ENCODE peak calls at places on chromosome 13, in nine cellular contexts. One of them, this sample, is unnamed.
A peak's percentile ranks its signal among the peaks of the same experiment; 100 is the strongest.

GRCh38 chr13:114069376-114070097 is 62.9 kb downstream of the RASA3 start:
- DNase-seq in fibroblast of villous mesenchyme: no peak
- DNase-seq in thoracic aorta: no peak
- DNase-seq in CD8-positive, alpha-beta memory T cell: peak; percentile 17
- DNase-seq in CD8-positive, alpha-beta T cell: no peak
- DNase-seq in neural progenitor cell: no peak
- DNase-seq in right atrium auricular region: no peak
- DNase-seq in heart right ventricle: no peak
- DNase-seq in astrocyte: no peak
- DNase-seq in this sample: no peak

GRCh38 chr13:81745391-81745790 is 1404.5 kb upstream of the SPRY2 start:
- DNase-seq in fibroblast of villous mesenchyme: no peak
- DNase-seq in astrocyte: no peak
- DNase-seq in thoracic aorta: no peak
- DNase-seq in CD8-positive, alpha-beta T cell: no peak
- DNase-seq in heart right ventricle: no peak
- DNase-seq in right atrium auricular region: no peak
- DNase-seq in CD8-positive, alpha-beta memory T cell: no peak
- DNase-seq in neural progenitor cell: no peak
- DNase-seq in this sample: no peak

GRCh38 chr13:97327071-97327470 is 104.9 kb downstream of the MBNL2 start:
- DNase-seq in heart right ventricle: no peak
- DNase-seq in CD8-positive, alpha-beta T cell: no peak
- DNase-seq in neural progenitor cell: no peak
- DNase-seq in fibroblast of villous mesenchyme: no peak
- DNase-seq in astrocyte: no peak
- DNase-seq in thoracic aorta: no peak
- DNase-seq in CD8-positive, alpha-beta memory T cell: no peak
- DNase-seq in right atrium auricular region: no peak
- DNase-seq in this sample: no peak

GRCh38 chr13:46720189-46720588 is 76.8 kb downstream of the ESD start:
- DNase-seq in astrocyte: no peak
- DNase-seq in fibroblast of villous mesenchyme: no peak
- DNase-seq in CD8-positive, alpha-beta T cell: no peak
- DNase-seq in neural progenitor cell: no peak
- DNase-seq in thoracic aorta: no peak
- DNase-seq in right atrium auricular region: no peak
- DNase-seq in CD8-positive, alpha-beta memory T cell: no peak
- DNase-seq in heart right ventricle: no peak
- DNase-seq in this sample: no peak

GRCh38 chr13:64723735-64724134 is 2506.4 kb downstream of the PCDH9 start:
- DNase-seq in astrocyte: peak; percentile 96
- DNase-seq in CD8-positive, alpha-beta memory T cell: no peak
- DNase-seq in fibroblast of villous mesenchyme: peak; percentile 25
- DNase-seq in right atrium auricular region: no peak
- DNase-seq in CD8-positive, alpha-beta T cell: no peak
- DNase-seq in thoracic aorta: no peak
- DNase-seq in heart right ventricle: no peak
- DNase-seq in neural progenitor cell: no peak
- DNase-seq in this sample: peak; percentile 87

GRCh38 chr13:42580644-42581043 is 6.7 kb downstream of the TNFSF11 start:
- DNase-seq in thoracic aorta: no peak
- DNase-seq in CD8-positive, alpha-beta memory T cell: no peak
- DNase-seq in heart right ventricle: no peak
- DNase-seq in fibroblast of villous mesenchyme: no peak
- DNase-seq in right atrium auricular region: no peak
- DNase-seq in neural progenitor cell: no peak
- DNase-seq in CD8-positive, alpha-beta T cell: no peak
- DNase-seq in astrocyte: no peak
- DNase-seq in this sample: no peak

GRCh38 chr13:42575938-42576337 is 2.0 kb downstream of the TNFSF11 start:
- DNase-seq in fibroblast of villous mesenchyme: no peak
- DNase-seq in thoracic aorta: no peak
- DNase-seq in heart right ventricle: no peak
- DNase-seq in CD8-positive, alpha-beta T cell: no peak
- DNase-seq in right atrium auricular region: no peak
- DNase-seq in CD8-positive, alpha-beta memory T cell: no peak
- DNase-seq in astrocyte: no peak
- DNase-seq in neural progenitor cell: no peak
- DNase-seq in this sample: no peak

GRCh38 chr13:45255253-45255987 is 54.6 kb upstream of the KCTD4 start:
- DNase-seq in right atrium auricular region: no peak
- DNase-seq in CD8-positive, alpha-beta T cell: no peak
- DNase-seq in fibroblast of villous mesenchyme: no peak
- DNase-seq in neural progenitor cell: no peak
- DNase-seq in astrocyte: no peak
- DNase-seq in CD8-positive, alpha-beta memory T cell: no peak
- DNase-seq in thoracic aorta: no peak
- DNase-seq in heart right ventricle: no peak
- DNase-seq in this sample: no peak

GRCh38 chr13:23679214-23679613 is 109.0 kb downstream of the TNFRSF19 start:
- DNase-seq in right atrium auricular region: no peak
- DNase-seq in heart right ventricle: no peak
- DNase-seq in CD8-positive, alpha-beta T cell: no peak
- DNase-seq in neural progenitor cell: no peak
- DNase-seq in fibroblast of villous mesenchyme: peak; percentile 65
- DNase-seq in CD8-positive, alpha-beta memory T cell: no peak
- DNase-seq in thoracic aorta: no peak
- DNase-seq in astrocyte: peak; percentile 84
- DNase-seq in this sample: peak; percentile 67

DNA sequence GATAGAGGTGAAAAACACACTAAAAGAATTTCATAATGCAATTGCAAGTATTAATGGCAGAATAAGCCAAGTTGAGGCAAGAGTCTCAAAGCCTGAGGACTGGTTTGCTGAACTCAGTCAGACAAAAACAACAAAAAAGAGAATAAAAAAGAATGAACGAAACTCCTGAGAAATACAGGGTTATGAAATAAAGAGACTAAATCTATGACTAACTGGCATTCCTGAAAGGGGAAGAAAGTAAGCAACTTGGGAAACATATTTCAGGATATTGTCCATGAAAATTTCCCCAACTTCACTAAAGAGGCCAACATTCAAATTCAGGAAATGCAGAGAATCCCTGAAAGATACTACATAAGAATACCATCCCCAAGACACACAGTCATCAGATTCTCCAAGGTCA is 47.8 kb downstream of the UBL3 start:
- DNase-seq in neural progenitor cell: no peak
- DNase-seq in fibroblast of villous mesenchyme: peak; percentile 18
- DNase-seq in thoracic aorta: no peak
- DNase-seq in CD8-positive, alpha-beta T cell: no peak
- DNase-seq in right atrium auricular region: no peak
- DNase-seq in CD8-positive, alpha-beta memory T cell: no peak
- DNase-seq in heart right ventricle: no peak
- DNase-seq in astrocyte: no peak
- DNase-seq in this sample: no peak
- H3K4me3 ChIP-seq in neural progenitor cell: no peak overlapping the region
- H3K4me3 ChIP-seq in fibroblast of villous mesenchyme: no peak overlapping the region
- H3K4me3 ChIP-seq in thoracic aorta: no peak overlapping the region
- H3K4me3 ChIP-seq in CD8-positive, alpha-beta T cell: no peak overlapping the region
- H3K4me3 ChIP-seq in right atrium auricular region: no peak overlapping the region
- H3K4me3 ChIP-seq in CD8-positive, alpha-beta memory T cell: no peak overlapping the region
- H3K4me3 ChIP-seq in heart right ventricle: no peak overlapping the region
- H3K4me3 ChIP-seq in astrocyte: no peak overlapping the region
- H3K4me3 ChIP-seq in this sample: no peak overlapping the region

DNA sequence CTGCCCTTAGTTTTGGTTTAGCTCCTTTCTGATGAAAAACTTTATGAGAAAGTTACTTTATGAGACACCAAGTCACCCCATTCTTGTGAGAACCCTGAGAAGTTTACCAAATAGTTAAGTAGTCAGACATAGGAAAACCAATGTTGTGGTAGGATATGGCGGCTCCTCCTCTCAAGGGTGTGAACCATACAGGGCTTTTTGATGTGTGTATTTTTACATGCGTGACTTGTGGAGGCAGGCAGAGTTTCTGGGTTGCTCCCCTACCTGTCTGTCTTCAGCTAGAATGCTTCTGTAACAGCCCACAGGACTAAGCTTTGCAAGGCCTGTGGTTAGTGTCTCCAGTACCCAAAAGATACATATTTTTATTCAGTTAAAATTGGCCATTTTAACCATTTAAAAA is 18.3 kb downstream of the UBAC2 start:
- DNase-seq in thoracic aorta: no peak
- DNase-seq in fibroblast of villous mesenchyme: no peak
- DNase-seq in heart right ventricle: no peak
- DNase-seq in CD8-positive, alpha-beta T cell: peak; percentile 83
- DNase-seq in CD8-positive, alpha-beta memory T cell: peak; percentile 84
- DNase-seq in astrocyte: no peak
- DNase-seq in neural progenitor cell: no peak
- DNase-seq in right atrium auricular region: peak; percentile 50
- DNase-seq in this sample: no peak
- H3K4me3 ChIP-seq in thoracic aorta: no peak overlapping the region
- H3K4me3 ChIP-seq in fibroblast of villous mesenchyme: no peak overlapping the region
- H3K4me3 ChIP-seq in heart right ventricle: no peak overlapping the region
- H3K4me3 ChIP-seq in CD8-positive, alpha-beta T cell: peak overlapping the region; percentile 26
- H3K4me3 ChIP-seq in CD8-positive, alpha-beta memory T cell: peak overlapping the region; percentile 59
- H3K4me3 ChIP-seq in astrocyte: no peak overlapping the region
- H3K4me3 ChIP-seq in neural progenitor cell: no peak overlapping the region
- H3K4me3 ChIP-seq in right atrium auricular region: no peak overlapping the region
- H3K4me3 ChIP-seq in this sample: no peak overlapping the region

DNA sequence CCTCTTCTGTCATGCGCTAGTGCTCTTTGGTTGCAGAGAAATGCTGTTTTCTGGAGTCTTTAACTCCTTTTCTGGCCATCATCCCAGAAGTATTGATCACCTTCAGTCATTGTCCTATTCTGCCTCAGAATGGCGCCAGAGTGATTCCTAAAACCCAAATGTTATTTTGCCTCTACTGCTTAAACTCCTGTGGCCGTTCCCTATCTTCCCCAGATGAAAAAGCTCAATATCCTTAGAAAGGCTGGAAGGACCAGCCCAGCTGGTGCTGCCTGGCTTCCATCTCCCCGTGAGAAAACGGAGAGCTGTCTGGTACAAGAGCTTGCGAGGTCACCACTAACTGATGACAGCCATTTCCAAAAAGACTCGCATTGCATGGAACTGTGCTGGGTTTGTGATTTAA is 179.1 kb downstream of the RBM26 start:
- DNase-seq in neural progenitor cell: no peak
- DNase-seq in astrocyte: no peak
- DNase-seq in thoracic aorta: no peak
- DNase-seq in heart right ventricle: no peak
- DNase-seq in CD8-positive, alpha-beta memory T cell: no peak
- DNase-seq in fibroblast of villous mesenchyme: no peak
- DNase-seq in right atrium auricular region: no peak
- DNase-seq in CD8-positive, alpha-beta T cell: no peak
- DNase-seq in this sample: no peak
- H3K4me3 ChIP-seq in neural progenitor cell: no peak overlapping the region
- H3K4me3 ChIP-seq in astrocyte: no peak overlapping the region
- H3K4me3 ChIP-seq in thoracic aorta: no peak overlapping the region
- H3K4me3 ChIP-seq in heart right ventricle: no peak overlapping the region
- H3K4me3 ChIP-seq in CD8-positive, alpha-beta memory T cell: no peak overlapping the region
- H3K4me3 ChIP-seq in fibroblast of villous mesenchyme: no peak overlapping the region
- H3K4me3 ChIP-seq in right atrium auricular region: no peak overlapping the region
- H3K4me3 ChIP-seq in CD8-positive, alpha-beta T cell: no peak overlapping the region
- H3K4me3 ChIP-seq in this sample: no peak overlapping the region

GRCh38 chr13:30840515-30840914 is 65.6 kb upstream of the MEDAG start:
- DNase-seq in neural progenitor cell: no peak
- DNase-seq in heart right ventricle: no peak
- DNase-seq in CD8-positive, alpha-beta memory T cell: no peak
- DNase-seq in astrocyte: no peak
- DNase-seq in right atrium auricular region: no peak
- DNase-seq in thoracic aorta: no peak
- DNase-seq in fibroblast of villous mesenchyme: no peak
- DNase-seq in CD8-positive, alpha-beta T cell: no peak
- DNase-seq in this sample: no peak

GRCh38 chr13:30832845-30833332 is 73.2 kb upstream of the MEDAG start:
- DNase-seq in right atrium auricular region: no peak
- DNase-seq in heart right ventricle: peak; percentile 44
- DNase-seq in neural progenitor cell: peak; percentile 32
- DNase-seq in thoracic aorta: no peak
- DNase-seq in fibroblast of villous mesenchyme: peak; percentile 71
- DNase-seq in astrocyte: peak; percentile 68
- DNase-seq in CD8-positive, alpha-beta T cell: no peak
- DNase-seq in CD8-positive, alpha-beta memory T cell: peak; percentile 63
- DNase-seq in this sample: no peak

GRCh38 chr13:30835442-30835841 is 70.6 kb upstream of the MEDAG start:
- DNase-seq in thoracic aorta: no peak
- DNase-seq in fibroblast of villous mesenchyme: peak; percentile 92
- DNase-seq in astrocyte: no peak
- DNase-seq in CD8-positive, alpha-beta memory T cell: no peak
- DNase-seq in right atrium auricular region: no peak
- DNase-seq in neural progenitor cell: no peak
- DNase-seq in heart right ventricle: no peak
- DNase-seq in CD8-positive, alpha-beta T cell: no peak
- DNase-seq in this sample: peak; percentile 56

GRCh38 chr13:30841161-30841560 is 64.9 kb upstream of the MEDAG start:
- DNase-seq in thoracic aorta: no peak
- DNase-seq in CD8-positive, alpha-beta memory T cell: no peak
- DNase-seq in heart right ventricle: no peak
- DNase-seq in neural progenitor cell: no peak
- DNase-seq in right atrium auricular region: no peak
- DNase-seq in astrocyte: no peak
- DNase-seq in fibroblast of villous mesenchyme: peak; percentile 71
- DNase-seq in CD8-positive, alpha-beta T cell: no peak
- DNase-seq in this sample: peak; percentile 80

DNA sequence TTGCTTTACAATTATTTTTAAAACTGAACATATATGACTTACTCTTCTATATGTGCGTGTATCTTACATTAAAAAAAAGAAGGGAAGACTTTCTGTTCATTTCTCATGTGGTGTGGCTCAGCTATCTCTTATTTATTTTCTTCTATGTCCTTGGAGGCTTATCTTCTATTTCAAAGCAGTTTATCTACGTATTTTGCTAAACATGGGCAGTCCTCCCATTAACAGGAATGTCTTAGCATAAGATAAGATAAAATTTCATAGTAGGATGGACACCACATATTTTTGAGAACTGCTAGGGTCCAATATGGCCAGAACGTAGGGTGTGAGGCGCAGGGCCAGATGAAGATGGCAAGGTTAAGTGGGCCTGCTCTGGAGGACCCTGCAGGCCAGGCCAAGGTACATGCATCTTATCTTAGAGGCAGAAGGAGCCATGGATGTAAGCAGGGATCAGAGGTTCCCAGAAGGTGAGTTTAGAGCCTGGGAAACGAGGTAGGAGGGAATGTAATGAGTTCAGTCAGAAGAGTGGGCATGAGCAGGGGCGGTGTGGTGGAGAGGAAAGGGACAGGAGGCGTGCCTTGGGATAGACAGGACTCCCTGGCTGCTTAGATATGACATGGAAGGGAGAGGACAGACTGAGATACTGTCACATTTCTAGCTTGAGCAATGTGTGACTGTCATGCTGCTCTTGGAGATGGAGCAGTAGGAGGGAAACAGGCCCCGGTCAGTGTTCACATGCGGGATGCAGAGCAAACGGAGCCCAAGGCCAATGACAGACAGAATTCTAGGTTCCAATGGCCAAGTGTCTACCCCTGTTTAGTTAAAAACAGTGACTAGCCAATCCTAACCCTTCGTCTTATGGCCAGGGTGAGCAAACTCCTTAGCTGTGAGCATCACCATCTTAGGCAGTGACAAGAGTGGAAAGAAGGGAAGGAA is 68.6 kb upstream of the MEDAG start:
- DNase-seq in neural progenitor cell: no peak
- DNase-seq in CD8-positive, alpha-beta T cell: no peak
- DNase-seq in fibroblast of villous mesenchyme: peak; percentile 74
- DNase-seq in heart right ventricle: no peak
- DNase-seq in CD8-positive, alpha-beta memory T cell: no peak
- DNase-seq in right atrium auricular region: no peak
- DNase-seq in thoracic aorta: no peak
- DNase-seq in astrocyte: no peak
- DNase-seq in this sample: no peak
- H3K4me3 ChIP-seq in neural progenitor cell: no peak overlapping the region
- H3K4me3 ChIP-seq in CD8-positive, alpha-beta T cell: no peak overlapping the region
- H3K4me3 ChIP-seq in fibroblast of villous mesenchyme: no peak overlapping the region
- H3K4me3 ChIP-seq in heart right ventricle: no peak overlapping the region
- H3K4me3 ChIP-seq in CD8-positive, alpha-beta memory T cell: no peak overlapping the region
- H3K4me3 ChIP-seq in right atrium auricular region: no peak overlapping the region
- H3K4me3 ChIP-seq in thoracic aorta: no peak overlapping the region
- H3K4me3 ChIP-seq in astrocyte: no peak overlapping the region
- H3K4me3 ChIP-seq in this sample: no peak overlapping the region

This sample was measured in foreskin fibroblast.